ENCODE peak calls at places on chromosomes 16 and 17, in eight cellular contexts. T is Peyer's patch, G is body of pancreas, Z is heart left ventricle, B is testis, W is tibial nerve, V is IMR-90, N is uterus. K is an unnamed sample.

GRCh38 chr17:2874211-2874686 is 78.0 kb downstream of the RAP1GAP2 start:
- DNase-seq in T (no peak), G (peak; percentile 68), Z (no peak), B (no peak), W (no peak), V (no peak), N (no peak), K (no peak)

GRCh38 chr17:21377821-21378396 is 1.8 kb downstream of the KCNJ12 start:
- DNase-seq in T (no peak), G (no peak), Z (no peak), B (no peak), W (no peak), V (no peak), N (no peak), K (no peak)

GRCh38 chr16:57536306-57537193 is at the start of gene CCDC102A:
- DNase-seq in T (no peak), G (peak; percentile 40), Z (peak; percentile 38), B (peak; percentile 31), W (no peak), V (no peak), N (no peak), K (no peak)

GRCh38 chr16:10502766-10503165 is 77.6 kb downstream of the EMP2 start:
- DNase-seq in T (no peak), G (no peak), Z (no peak), B (no peak), W (no peak), V (no peak), N (no peak), K (no peak)

GRCh38 chr16:12570046-12570618 is 233.6 kb downstream of the CPPED1 start:
- DNase-seq in T (no peak), G (no peak), Z (no peak), B (no peak), W (no peak), V (no peak), N (no peak), K (no peak)

GRCh38 chr16:89037261-89038152 is 56.1 kb upstream of the ACSF3 start:
- DNase-seq in T (no peak), G (no peak), Z (peak; percentile 45), B (peak; percentile 34), W (no peak), V (peak; percentile 20), N (no peak), K (no peak)

GRCh38 chr16:75208242-75208825 is 1.4 kb upstream of the CTRB2 start:
- DNase-seq in T (no peak), G (no peak), Z (no peak), B (no peak), W (no peak), V (no peak), N (no peak), K (no peak)

GRCh38 chr16:89114159-89114981 is 20.7 kb downstream of the ACSF3 start:
- DNase-seq in T (peak; percentile 47), G (peak; percentile 7), Z (no peak), B (no peak), W (no peak), V (no peak), N (no peak), K (no peak)

GRCh38 chr16:70573451-70574121 is 50.0 kb downstream of the SF3B3 start:
- DNase-seq in T (no peak), G (no peak), Z (peak; percentile 58), B (peak; percentile 73), W (peak; percentile 39), V (peak; percentile 97), N (no peak), K (no peak)

GRCh38 chr17:28446716-28447395 is 26.6 kb upstream of the SLC13A2 start:
- DNase-seq in T (no peak), G (no peak), Z (no peak), B (no peak), W (no peak), V (no peak), N (no peak), K (no peak)

GRCh38 chr16:88770459-88771293 is 14.3 kb downstream of the PIEZO1 start:
- DNase-seq in T (peak; percentile 88), G (peak; percentile 83), Z (peak; percentile 70), B (no peak), W (no peak), V (peak; percentile 87), N (peak; percentile 66), K (peak; percentile 89)

GRCh38 chr17:31394544-31394943 is 3.1 kb downstream of the RAB11FIP4 start:
- DNase-seq in T (no peak), G (peak; percentile 51), Z (peak; percentile 70), B (peak; percentile 62), W (peak; percentile 55), V (peak; percentile 77), N (peak; percentile 36), K (no peak)

GRCh38 chr17:60586288-60586974 is 13.6 kb upstream of the PPM1D start:
- DNase-seq in T (no peak), G (peak; percentile 22), Z (no peak), B (peak; percentile 46), W (no peak), V (peak; percentile 13), N (no peak), K (no peak)

DNA sequence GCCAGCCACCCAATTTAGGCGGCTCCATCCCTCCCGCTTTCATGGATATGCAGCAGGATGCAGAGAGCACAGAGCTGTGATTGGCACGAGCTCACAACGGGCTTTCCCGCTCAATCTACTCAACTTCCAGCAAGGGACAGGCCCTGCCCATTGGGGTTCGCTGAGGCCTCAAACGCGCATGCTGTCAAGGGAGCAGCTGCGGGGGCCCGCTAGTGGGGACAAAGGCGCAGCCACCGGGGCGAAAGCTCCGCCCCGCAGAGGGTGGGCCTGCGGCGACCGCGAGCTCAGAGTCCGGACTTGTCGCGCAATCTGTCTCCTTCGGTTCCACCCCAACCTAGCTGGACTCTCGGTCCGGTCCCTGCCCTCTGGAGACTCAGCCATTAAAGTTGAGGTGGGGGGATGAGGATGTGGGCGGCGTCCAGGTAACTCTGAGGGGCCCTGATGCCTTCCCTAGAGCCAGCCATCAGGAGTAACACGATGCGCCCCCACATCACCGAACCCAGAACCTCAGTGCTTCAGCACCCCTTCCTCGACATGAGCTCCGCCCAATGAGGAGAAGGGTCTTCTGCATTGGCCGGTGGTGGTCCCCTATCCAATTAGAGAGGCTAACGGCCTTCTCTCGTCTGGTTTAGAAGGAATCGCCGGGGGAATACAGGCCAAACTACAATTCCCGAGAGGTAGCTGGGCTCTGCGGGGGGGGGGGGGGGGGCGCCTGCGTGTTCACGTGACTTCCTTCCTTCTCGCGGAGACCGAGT is 489 bp upstream of the NFATC3 start:
- DNase-seq in T (peak; percentile 95), G (peak; percentile 77), Z (peak; percentile 92), B (peak; percentile 90), W (peak; percentile 72), V (peak; percentile 61), N (peak; percentile 88), K (no peak)
- TF ChIP-seq POLR2A in T (peak; percentile 55), G (peak; percentile 49), Z (no peak), B (no peak), W (peak; percentile 55), V (peak; percentile 16), N (peak; percentile 23), K (no peak)

GRCh38 chr16:47460301-47460754 is 535 bp downstream of the ITFG1 start:
- DNase-seq in T (no peak), G (no peak), Z (no peak), B (no peak), W (no peak), V (no peak), N (no peak), K (no peak)

GRCh38 chr16:47458331-47458730 is 2.5 kb downstream of the ITFG1 start:
- DNase-seq in T (no peak), G (no peak), Z (no peak), B (no peak), W (no peak), V (no peak), N (no peak), K (no peak)

GRCh38 chr16:47461598-47462266 is 601 bp downstream of the PHKB start:
- DNase-seq in T (no peak), G (peak; percentile 27), Z (no peak), B (no peak), W (peak; percentile 19), V (peak; percentile 48), N (no peak), K (peak; percentile 16)

GRCh38 chr16:47459603-47460002 is 1.3 kb downstream of the ITFG1 start:
- DNase-seq in T (no peak), G (no peak), Z (no peak), B (no peak), W (no peak), V (no peak), N (no peak), K (no peak)

GRCh38 chr16:47460755-47461597 is at the start of the genes ITFG1 and PHKB:
- DNase-seq in T (peak; percentile 95), G (peak; percentile 88), Z (peak; percentile 94), B (peak; percentile 93), W (peak; percentile 85), V (peak; percentile 90), N (peak; percentile 90), K (peak; percentile 67)
- TF ChIP-seq POLR2A in T (peak; percentile 66), G (peak; percentile 75), Z (no peak), B (no peak), W (peak; percentile 54), V (peak; percentile 83), N (peak; percentile 72), K (peak; percentile 55)

DNA sequence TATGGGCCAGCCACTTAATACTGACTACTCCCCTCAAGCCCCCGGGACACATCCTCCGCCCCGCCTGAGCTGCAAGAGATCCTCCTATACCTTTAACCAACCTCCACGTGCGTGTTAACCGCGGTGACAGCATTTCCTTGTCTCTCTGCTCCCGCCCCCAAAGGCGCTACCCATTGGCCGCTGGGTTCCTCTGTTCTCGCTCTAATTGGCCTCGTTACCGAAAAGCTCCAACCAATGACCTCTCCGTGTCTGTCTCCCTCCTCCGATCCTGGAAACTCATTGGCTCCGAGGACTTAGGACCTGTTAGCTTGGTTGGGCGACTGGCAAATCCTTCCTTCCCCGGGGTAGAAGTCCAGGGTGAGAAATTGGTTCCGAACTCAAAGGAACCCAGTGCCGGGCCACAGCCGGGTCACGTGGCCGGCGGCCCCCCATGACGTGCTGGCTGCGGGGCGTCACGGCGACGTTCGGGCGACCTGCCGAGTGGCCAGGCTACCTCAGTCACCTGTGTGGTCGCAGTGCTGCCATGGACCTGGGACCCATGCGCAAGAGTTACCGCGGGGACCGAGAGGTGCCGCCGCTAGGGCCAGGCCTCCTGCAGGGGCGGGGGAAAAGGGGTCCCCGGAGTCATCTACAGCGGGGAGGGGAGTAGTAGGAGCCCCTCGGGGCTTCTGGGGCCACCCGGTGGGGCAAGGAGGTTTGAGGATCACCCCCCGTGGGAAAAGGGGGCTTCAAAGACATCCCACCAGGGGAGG is at the start of gene PNPO:
- DNase-seq in T (peak; percentile 93), G (peak; percentile 94), Z (peak; percentile 96), B (peak; percentile 98), W (peak; percentile 96), V (peak; percentile 97), N (peak; percentile 91), K (peak; percentile 97)
- TF ChIP-seq POLR2A in T (peak; percentile 73), G (peak; percentile 78), Z (no peak), B (no peak), W (peak; percentile 55), V (no peak), N (peak; percentile 43), K (peak; percentile 73)

DNA sequence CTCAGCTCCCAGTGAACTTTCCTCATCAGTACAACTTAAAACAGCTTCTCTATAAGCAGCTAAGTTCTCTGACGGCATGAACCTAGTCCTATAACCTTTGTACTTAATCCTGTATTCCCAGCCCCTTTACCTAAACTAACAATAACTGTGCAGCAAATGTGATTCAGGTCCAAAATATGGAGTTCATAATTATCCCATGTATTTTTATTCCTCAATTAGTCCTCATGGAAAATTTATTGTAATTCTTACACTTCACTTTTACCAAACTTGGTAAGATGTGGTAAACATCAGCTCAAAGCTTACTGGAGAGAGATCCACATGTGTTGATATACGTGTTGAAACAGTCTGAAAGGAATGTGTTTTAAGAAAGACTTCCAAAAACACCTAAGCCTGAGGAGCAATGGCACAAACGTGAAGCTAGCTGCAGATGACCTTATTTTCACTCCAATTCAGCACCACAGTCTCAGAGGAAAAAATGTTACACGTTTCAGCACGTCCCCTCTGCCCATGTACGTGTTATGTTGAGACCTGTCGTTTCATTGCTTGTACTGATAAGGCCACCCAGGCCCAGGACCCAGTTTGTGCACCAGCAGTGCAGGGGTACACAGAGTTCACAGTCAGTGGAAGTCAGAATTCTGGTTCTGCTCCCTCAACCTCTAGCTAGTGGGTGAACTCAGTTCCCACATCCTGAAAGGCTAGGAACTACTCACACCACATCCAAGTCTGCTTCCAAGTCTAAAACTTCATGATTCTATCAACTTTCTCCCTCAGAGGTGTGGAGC is 7.1 kb downstream of the USP31 start:
- DNase-seq in T (no peak), G (no peak), Z (peak; percentile 51), B (no peak), W (no peak), V (no peak), N (no peak), K (no peak)
- TF ChIP-seq POLR2A in T (no peak), G (no peak), Z (no peak), B (no peak), W (no peak), V (no peak), N (no peak), K (no peak)